ENCODE peak calls at places on chromosomes 16 and 17, in five cellular contexts. G, A, I, D and O are unnamed samples.

GRCh38 chr17:31488264-31488981 is 96.9 kb downstream of the RAB11FIP4 start:
- DNase-seq in G (no peak), A (no peak), I (peak), D (no peak), O (peak)

GRCh38 chr16:2482181-2483107 is 7.5 kb downstream of the TBC1D24 start:
- DNase-seq in G (peak), A (no peak), I (peak), D (no peak), O (peak)

GRCh38 chr17:62109378-62109902 is 44.4 kb upstream of the MED13 start:
- DNase-seq in G (no peak), A (no peak), I (no peak), D (peak), O (peak)

GRCh38 chr16:68744744-68745280 is 7.7 kb downstream of the CDH1 start:
- DNase-seq in G (no peak), A (no peak), I (no peak), D (no peak), O (peak)

GRCh38 chr16:15777533-15778203 is 79.2 kb downstream of the MYH11 start:
- DNase-seq in G (no peak), A (no peak), I (no peak), D (no peak), O (no peak)

GRCh38 chr16:1163567-1164055 is 10.7 kb downstream of the CACNA1H start:
- DNase-seq in G (no peak), A (no peak), I (no peak), D (no peak), O (no peak)

GRCh38 chr16:57029161-57030160 is 40.1 kb downstream of the NLRC5 start:
- DNase-seq in G (no peak), A (no peak), I (no peak), D (no peak), O (no peak)

GRCh38 chr16:13958438-13958837 is 38.5 kb downstream of the ERCC4 start:
- DNase-seq in G (no peak), A (no peak), I (no peak), D (no peak), O (no peak)

GRCh38 chr17:1412185-1413110 is 12.4 kb upstream of the YWHAE start:
- DNase-seq in G (no peak), A (no peak), I (no peak), D (no peak), O (peak)

GRCh38 chr17:42787266-42787665 is 6.9 kb downstream of the WNK4 start:
- DNase-seq in G (no peak), A (no peak), I (no peak), D (no peak), O (no peak)

GRCh38 chr17:5234645-5235576 is at the start of gene SCIMP:
- DNase-seq in G (peak), A (no peak), I (no peak), D (no peak), O (no peak)

GRCh38 chr16:13426279-13426678 is 493.7 kb upstream of the ERCC4 start:
- DNase-seq in G (no peak), A (no peak), I (no peak), D (no peak), O (no peak)

GRCh38 chr16:381788-382717 is at the start of gene PGAP6:
- DNase-seq in G (peak), A (peak), I (peak), D (peak), O (peak)

GRCh38 chr16:89696598-89697128 is 4.8 kb downstream of the SPATA2L start:
- DNase-seq in G (no peak), A (no peak), I (no peak), D (no peak), O (no peak)

GRCh38 chr17:59357929-59358328 is 26.5 kb downstream of the YPEL2 start:
- DNase-seq in G (peak), A (no peak), I (no peak), D (no peak), O (no peak)

GRCh38 chr16:73771196-73771595 is 525.4 kb upstream of the PSMD7 start:
- DNase-seq in G (no peak), A (no peak), I (no peak), D (no peak), O (no peak)

GRCh38 chr17:58303981-58304734 is 23.4 kb upstream of the MPO start:
- DNase-seq in G (peak), A (peak), I (no peak), D (peak), O (peak)